ENCODE peak calls at places on chromosomes 1 and 21, in four cellular contexts. W is NAMALWA, E is anterior cingulate cortex, B is GM13976. S is an unnamed sample.

GRCh38 chr1:40709802-40710278 is 18.3 kb downstream of the NFYC start:
- DNase-seq in W (peak), E (no peak), B (no peak), S (no peak)

GRCh38 chr1:245177071-245177900 is 22.5 kb downstream of the KIF26B start:
- DNase-seq in W (no peak), E (no peak), B (no peak), S (no peak)

GRCh38 chr21:39527067-39527595 is 75.4 kb downstream of the SH3BGR start:
- DNase-seq in W (no peak), E (no peak), B (no peak), S (no peak)

GRCh38 chr1:36222481-36223372 is 1.5 kb upstream of the THRAP3 start:
- DNase-seq in W (no peak), E (no peak), B (no peak), S (no peak)

GRCh38 chr21:31945116-31945515 is 72.3 kb downstream of the HUNK start:
- DNase-seq in W (no peak), E (no peak), B (no peak), S (no peak)

GRCh38 chr1:228400237-228400651 is 6.4 kb downstream of the TRIM11 start:
- DNase-seq in W (no peak), E (no peak), B (no peak), S (no peak)

GRCh38 chr1:116417678-116418077 is 44.6 kb downstream of the ATP1A1 start:
- DNase-seq in W (no peak), E (no peak), B (no peak), S (no peak)

GRCh38 chr1:54301494-54301893 is 101.5 kb downstream of the MRPL37 start:
- DNase-seq in W (no peak), E (no peak), B (no peak), S (no peak)

GRCh38 chr1:20493839-20494608 is 8.0 kb upstream of the CAMK2N1 start:
- DNase-seq in W (peak), E (peak), B (peak), S (peak)

GRCh38 chr1:38685373-38685772 is 174.2 kb downstream of the RRAGC start:
- DNase-seq in W (no peak), E (no peak), B (no peak), S (no peak)

GRCh38 chr1:74362691-74363090 is 127.5 kb downstream of the TNNI3K start:
- DNase-seq in W (no peak), E (no peak), B (no peak), S (no peak)

GRCh38 chr1:215079456-215079855 is 3.1 kb upstream of the KCNK2 start:
- DNase-seq in W (no peak), E (no peak), B (no peak), S (no peak)

GRCh38 chr1:109892476-109893368 is 17.9 kb upstream of the CSF1 start:
- DNase-seq in W (no peak), E (no peak), B (no peak), S (no peak)

GRCh38 chr1:237525102-237525501 is 365.6 kb downstream of the ZP4 start:
- DNase-seq in W (no peak), E (no peak), B (no peak), S (no peak)

GRCh38 chr1:229596961-229597699 is 28.8 kb downstream of the TAF5L start:
- DNase-seq in W (no peak), E (no peak), B (no peak), S (no peak)

GRCh38 chr1:39127513-39127912 is 77.0 kb upstream of the MACF1 start:
- DNase-seq in W (no peak), E (no peak), B (no peak), S (no peak)

GRCh38 chr1:79042117-79042516 is 35.6 kb upstream of the ADGRL4 start:
- DNase-seq in W (no peak), E (no peak), B (peak), S (no peak)

GRCh38 chr1:33473900-33474299 is 1.5 kb downstream of the ZSCAN20 start:
- DNase-seq in W (no peak), E (no peak), B (no peak), S (no peak)

GRCh38 chr1:116122955-116123757 is 12.0 kb downstream of the MAB21L3 start:
- DNase-seq in W (no peak), E (no peak), B (no peak), S (no peak)

GRCh38 chr1:37661401-37661800 is 26.7 kb upstream of the RSPO1 start:
- DNase-seq in W (no peak), E (no peak), B (no peak), S (no peak)

GRCh38 chr1:213484333-213484732 is 433.3 kb downstream of the RPS6KC1 start:
- DNase-seq in W (no peak), E (no peak), B (no peak), S (no peak)

GRCh38 chr1:75855010-75855409 is 58.3 kb downstream of the MSH4 start:
- DNase-seq in W (no peak), E (no peak), B (no peak), S (no peak)

GRCh38 chr21:25494804-25495203 is 112.5 kb downstream of the MRPL39 start:
- DNase-seq in W (no peak), E (no peak), B (no peak), S (no peak)

GRCh38 chr1:165632152-165632469 is 1.1 kb downstream of the MGST3 start:
- DNase-seq in W (no peak), E (no peak), B (no peak), S (no peak)

GRCh38 chr1:35882586-35882944 is 444 bp upstream of the AGO1 start:
- DNase-seq in W (no peak), E (no peak), B (no peak), S (no peak)

GRCh38 chr1:88549536-88549935 is 134.5 kb upstream of the PKN2 start:
- DNase-seq in W (peak), E (no peak), B (no peak), S (no peak)

GRCh38 chr1:95742591-95743089 is 508.6 kb downstream of the RWDD3 start:
- DNase-seq in W (no peak), E (no peak), B (no peak), S (no peak)